ENCODE peak calls at places on chromosomes 12 and 14, in nine cellular contexts. F is aorta; B is heart left ventricle; Q is effector memory CD4-positive, alpha-beta T cell; I is MM.1S; Z is tibial nerve; P is upper lobe of left lung; A is pancreas; O is neuronal stem cell. H is an unnamed sample.
A peak's percentile ranks its signal among the peaks of the same experiment; 100 is the strongest.

GRCh38 chr12:24719293-24719721 is 229.6 kb downstream of the BCAT1 start:
- DNase-seq in F (no peak), B (no peak), Q (no peak), I (no peak), Z (no peak), P (no peak), A (no peak), O (no peak), H (no peak)

GRCh38 chr12:46386877-46387629 is 14.5 kb upstream of the SLC38A2 start:
- DNase-seq in F (peak; percentile 74), B (peak; percentile 64), Q (no peak), I (peak; percentile 54), Z (no peak), P (peak; percentile 60), A (no peak), O (no peak), H (peak; percentile 54)

GRCh38 chr14:25090716-25091454 is 40.9 kb upstream of the STXBP6 start:
- DNase-seq in F (no peak), B (no peak), Q (no peak), I (no peak), Z (no peak), P (no peak), A (no peak), O (peak; percentile 17), H (no peak)

GRCh38 chr14:23078692-23079116 is 16.2 kb downstream of the ACIN1 start:
- DNase-seq in F (peak; percentile 88), B (peak; percentile 59), Q (no peak), I (no peak), Z (peak; percentile 85), P (peak; percentile 80), A (no peak), O (no peak), H (peak; percentile 94)

GRCh38 chr14:40909906-40910305 is 696.8 kb upstream of the LRFN5 start:
- DNase-seq in F (no peak), B (no peak), Q (no peak), I (no peak), Z (no peak), P (no peak), A (no peak), O (peak; percentile 35), H (no peak)

GRCh38 chr12:108360487-108360886 is 21.4 kb upstream of the CMKLR1 start:
- DNase-seq in F (no peak), B (no peak), Q (no peak), I (no peak), Z (no peak), P (no peak), A (no peak), O (no peak), H (no peak)

GRCh38 chr12:27787559-27787958 is 7.5 kb upstream of the MANSC4 start:
- DNase-seq in F (no peak), B (no peak), Q (no peak), I (no peak), Z (no peak), P (no peak), A (no peak), O (no peak), H (no peak)

GRCh38 chr12:19025582-19025981 is 104.0 kb upstream of the PLEKHA5 start:
- DNase-seq in F (no peak), B (no peak), Q (no peak), I (no peak), Z (no peak), P (no peak), A (no peak), O (no peak), H (no peak)

GRCh38 chr12:132605892-132606291 is 4.5 kb downstream of the LRCOL1 start:
- DNase-seq in F (no peak), B (no peak), Q (no peak), I (no peak), Z (no peak), P (no peak), A (peak; percentile 53), O (no peak), H (no peak)

GRCh38 chr12:30286345-30286926 is 409.2 kb downstream of the IPO8 start:
- DNase-seq in F (no peak), B (no peak), Q (no peak), I (peak; percentile 46), Z (no peak), P (no peak), A (no peak), O (peak; percentile 2), H (no peak)

DNA sequence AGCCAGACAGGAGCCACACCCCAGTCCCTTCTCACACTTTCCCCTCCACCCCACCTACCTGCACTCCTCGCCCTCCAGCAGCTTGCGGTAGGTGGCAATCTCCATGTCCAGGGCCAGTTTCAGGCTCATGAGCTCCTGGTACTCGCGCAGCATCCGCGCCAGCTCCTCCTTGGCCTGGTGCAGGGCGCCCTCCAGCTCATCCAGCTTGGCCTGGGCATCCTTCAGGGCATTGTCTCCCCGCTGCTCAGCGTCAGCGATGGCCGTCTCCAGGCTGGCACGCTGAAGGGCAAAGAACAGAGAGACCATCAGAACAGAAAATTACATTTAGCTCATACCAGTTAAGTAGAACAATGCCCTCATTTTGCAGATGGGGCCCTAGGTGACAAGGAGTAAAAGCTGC is 5.5 kb downstream of the KRT74 start:
- DNase-seq in F (no peak), B (no peak), Q (no peak), I (no peak), Z (no peak), P (no peak), A (no peak), O (no peak), H (no peak)
- H3K27ac ChIP-seq in F (no peak overlapping the region), B (no peak overlapping the region), Q (no peak overlapping the region), I (no peak overlapping the region), Z (no peak overlapping the region), P (no peak overlapping the region), A (no peak overlapping the region), O (no peak overlapping the region), H (no peak overlapping the region)

GRCh38 chr12:2138294-2138693 is 85.5 kb downstream of the CACNA1C start:
- DNase-seq in F (no peak), B (no peak), Q (no peak), I (no peak), Z (no peak), P (no peak), A (no peak), O (no peak), H (no peak)
- H3K27ac ChIP-seq in F (peak overlapping the region; percentile 18), B (no peak overlapping the region), Q (no peak overlapping the region), I (no peak overlapping the region), Z (no peak overlapping the region), P (no peak overlapping the region), A (no peak overlapping the region), O (no peak overlapping the region), H (peak overlapping the region; percentile 67)

GRCh38 chr14:50387543-50387942 is 9.1 kb downstream of the CDKL1 start:
- DNase-seq in F (no peak), B (no peak), Q (no peak), I (no peak), Z (no peak), P (no peak), A (no peak), O (no peak), H (no peak)

GRCh38 chr14:50389668-50390441 is 6.8 kb downstream of the CDKL1 start:
- DNase-seq in F (no peak), B (no peak), Q (no peak), I (no peak), Z (no peak), P (no peak), A (no peak), O (no peak), H (no peak)

GRCh38 chr14:50383618-50384225 is 13.0 kb downstream of the CDKL1 start:
- DNase-seq in F (no peak), B (no peak), Q (no peak), I (no peak), Z (no peak), P (no peak), A (no peak), O (no peak), H (no peak)

GRCh38 chr14:50388256-50388931 is 8.3 kb downstream of the CDKL1 start:
- DNase-seq in F (no peak), B (no peak), Q (no peak), I (no peak), Z (no peak), P (peak; percentile 45), A (no peak), O (no peak), H (no peak)
- H3K27ac ChIP-seq in F (no peak overlapping the region), B (no peak overlapping the region), Q (no peak overlapping the region), I (no peak overlapping the region), Z (no peak overlapping the region), P (peak overlapping the region; percentile 54), A (peak overlapping the region; percentile 8), O (no peak overlapping the region), H (no peak overlapping the region)

DNA sequence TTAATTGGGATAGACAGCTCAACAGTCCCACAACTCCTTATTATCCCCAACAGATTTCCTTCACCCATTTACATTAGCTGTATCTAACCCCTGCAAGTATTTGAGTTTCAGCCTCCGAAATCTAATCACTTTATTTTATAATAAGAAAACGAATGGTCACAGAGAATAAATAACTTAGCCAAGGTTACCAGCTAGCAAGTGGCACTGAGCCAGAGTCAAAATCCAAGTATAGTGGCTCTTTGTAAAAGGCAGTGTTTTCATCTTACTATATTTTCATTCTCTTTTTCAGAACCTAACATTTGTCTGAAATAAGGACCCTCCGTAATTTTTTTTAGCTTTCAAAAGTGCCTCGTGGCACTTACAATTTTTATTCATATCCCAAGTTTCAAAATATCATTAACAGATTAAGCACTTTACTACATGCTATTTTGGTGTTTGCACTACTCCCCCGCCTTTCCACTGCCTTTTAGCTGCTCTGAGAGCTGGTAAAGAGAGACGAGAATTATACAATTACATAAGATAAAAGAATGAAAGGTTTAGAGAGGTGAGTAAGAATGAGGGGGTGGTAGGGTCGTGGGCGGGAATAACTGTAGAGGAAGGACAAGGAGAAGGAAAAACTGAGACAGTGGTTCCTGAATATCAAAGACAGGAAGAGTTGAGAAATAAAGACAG is 3.7 kb upstream of the USP15 start:
- DNase-seq in F (no peak), B (no peak), Q (no peak), I (no peak), Z (no peak), P (no peak), A (no peak), O (no peak), H (no peak)
- H3K27ac ChIP-seq in F (no peak overlapping the region), B (no peak overlapping the region), Q (no peak overlapping the region), I (no peak overlapping the region), Z (no peak overlapping the region), P (peak overlapping the region; percentile 49), A (peak overlapping the region; percentile 48), O (no peak overlapping the region), H (peak overlapping the region; percentile 60)

GRCh38 chr12:106289196-106289681 is 13.3 kb upstream of the TCP11L2 start:
- DNase-seq in F (no peak), B (no peak), Q (no peak), I (no peak), Z (no peak), P (no peak), A (no peak), O (no peak), H (no peak)
- H3K27ac ChIP-seq in F (no peak overlapping the region), B (no peak overlapping the region), Q (no peak overlapping the region), I (no peak overlapping the region), Z (no peak overlapping the region), P (no peak overlapping the region), A (peak overlapping the region; percentile 26), O (no peak overlapping the region), H (no peak overlapping the region)